ENCODE peak calls at places on chromosomes 1 and 21, in nine cellular contexts. P is left lung; H is mesendoderm; C is tibial nerve; J is sigmoid colon; K is ascending aorta; T is astrocyte of the spinal cord; G is bronchial epithelial cell; B is CD8-positive, alpha-beta T cell. R is an unnamed sample.

GRCh38 chr1:184890539-184890973 is 83.8 kb downstream of the NIBAN1 start:
- DNase-seq in P (no peak), H (no peak), C (no peak), J (no peak), K (no peak), T (peak), G (no peak), B (no peak), R (no peak)

GRCh38 chr1:12654004-12654567 is 10.2 kb downstream of the AADACL4 start:
- DNase-seq in P (no peak), H (no peak), C (no peak), J (no peak), K (no peak), T (no peak), G (peak), B (no peak), R (no peak)

GRCh38 chr1:67978988-67979516 is 71.4 kb downstream of the DIRAS3 start:
- DNase-seq in P (no peak), H (no peak), C (no peak), J (no peak), K (no peak), T (peak), G (peak), B (no peak), R (peak)

GRCh38 chr1:100597784-100598183 is 59.8 kb downstream of the GPR88 start:
- DNase-seq in P (no peak), H (no peak), C (no peak), J (no peak), K (no peak), T (no peak), G (no peak), B (no peak), R (no peak)

GRCh38 chr1:209746469-209747269 is 9.2 kb upstream of the TRAF3IP3 start:
- DNase-seq in P (no peak), H (no peak), C (no peak), J (no peak), K (no peak), T (no peak), G (peak), B (no peak), R (no peak)

GRCh38 chr21:31555741-31556191 is 103.7 kb upstream of the SOD1 start:
- DNase-seq in P (no peak), H (peak), C (no peak), J (no peak), K (no peak), T (no peak), G (no peak), B (no peak), R (no peak)

GRCh38 chr1:109252893-109253802 is 3.8 kb downstream of the CELSR2 start:
- DNase-seq in P (peak), H (no peak), C (no peak), J (peak), K (peak), T (no peak), G (no peak), B (no peak), R (no peak)

GRCh38 chr1:246428542-246429308 is 78.4 kb downstream of the SMYD3 start:
- DNase-seq in P (no peak), H (peak), C (no peak), J (no peak), K (no peak), T (peak), G (peak), B (no peak), R (peak)

GRCh38 chr1:93729502-93729901 is 47.9 kb upstream of the BCAR3 start:
- DNase-seq in P (no peak), H (no peak), C (no peak), J (no peak), K (no peak), T (no peak), G (no peak), B (no peak), R (no peak)

GRCh38 chr1:25174730-25175612 is 57.3 kb downstream of the SYF2 start:
- DNase-seq in P (no peak), H (no peak), C (no peak), J (no peak), K (no peak), T (no peak), G (no peak), B (peak), R (no peak)

GRCh38 chr21:44378646-44379581 is 25.5 kb downstream of the TRPM2 start:
- DNase-seq in P (peak), H (no peak), C (no peak), J (no peak), K (no peak), T (no peak), G (no peak), B (no peak), R (no peak)

GRCh38 chr1:208931936-208932335 is 651.6 kb upstream of the CAMK1G start:
- DNase-seq in P (no peak), H (no peak), C (no peak), J (no peak), K (no peak), T (no peak), G (no peak), B (no peak), R (no peak)

GRCh38 chr1:54886724-54887664 is at the start of gene DHCR24:
- DNase-seq in P (peak), H (peak), C (peak), J (peak), K (peak), T (peak), G (peak), B (peak), R (peak)

GRCh38 chr1:39670689-39671088 is 1.2 kb downstream of the NT5C1A start:
- DNase-seq in P (no peak), H (peak), C (no peak), J (no peak), K (no peak), T (no peak), G (no peak), B (no peak), R (no peak)
- H3K4me3 ChIP-seq in P (no peak), H (no peak), C (no peak), J (no peak), K (peak), T (no peak), G (no peak), B (no peak), R (no peak)

GRCh38 chr1:31934251-31934650 is 3.9 kb downstream of the PTP4A2 start:
- DNase-seq in P (no peak), H (no peak), C (no peak), J (no peak), K (no peak), T (no peak), G (no peak), B (no peak), R (no peak)

GRCh38 chr1:31930827-31931226 is 7.3 kb downstream of the PTP4A2 start:
- DNase-seq in P (no peak), H (no peak), C (no peak), J (no peak), K (no peak), T (no peak), G (no peak), B (no peak), R (no peak)

GRCh38 chr1:31932491-31933316 is 5.5 kb downstream of the PTP4A2 start:
- DNase-seq in P (no peak), H (peak), C (no peak), J (no peak), K (no peak), T (no peak), G (peak), B (no peak), R (no peak)

GRCh38 chr1:31934706-31935629 is 3.2 kb downstream of the PTP4A2 start:
- DNase-seq in P (no peak), H (no peak), C (no peak), J (no peak), K (no peak), T (peak), G (peak), B (no peak), R (no peak)

GRCh38 chr1:31931241-31932225 is 6.6 kb downstream of the PTP4A2 start:
- DNase-seq in P (no peak), H (peak), C (no peak), J (no peak), K (no peak), T (peak), G (peak), B (no peak), R (no peak)
- H3K4me3 ChIP-seq in P (no peak), H (no peak), C (no peak), J (no peak), K (peak), T (no peak), G (no peak), B (no peak), R (no peak)

GRCh38 chr1:23625459-23625858 is 66.1 kb upstream of the RPL11 start:
- DNase-seq in P (no peak), H (no peak), C (no peak), J (no peak), K (no peak), T (no peak), G (no peak), B (no peak), R (no peak)
- H3K4me3 ChIP-seq in P (no peak), H (no peak), C (no peak), J (no peak), K (no peak), T (no peak), G (no peak), B (no peak), R (no peak)

GRCh38 chr1:63954187-63954586 is 180.4 kb downstream of the ROR1 start:
- DNase-seq in P (no peak), H (no peak), C (no peak), J (no peak), K (no peak), T (no peak), G (no peak), B (no peak), R (no peak)
- H3K4me3 ChIP-seq in P (no peak), H (no peak), C (no peak), J (no peak), K (no peak), T (no peak), G (no peak), B (no peak), R (no peak)

DNA sequence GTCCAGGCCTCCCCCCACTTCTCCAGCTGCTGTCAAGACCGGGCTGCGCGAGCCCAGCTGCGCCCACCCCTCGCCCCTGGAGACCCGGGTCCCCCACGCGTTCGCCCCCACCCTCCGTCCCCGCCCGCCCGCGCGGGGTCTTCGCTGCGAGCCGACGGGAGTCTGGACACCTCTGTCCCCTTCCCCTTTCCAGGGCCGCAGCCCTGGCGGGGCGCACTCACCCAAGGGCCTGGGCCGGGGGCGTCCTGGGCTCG is 197 bp downstream of the RAP1GAP start:
- DNase-seq in P (no peak), H (no peak), C (no peak), J (no peak), K (no peak), T (no peak), G (no peak), B (no peak), R (no peak)
- H3K4me3 ChIP-seq in P (peak), H (peak), C (peak), J (peak), K (peak), T (no peak), G (peak), B (peak), R (no peak)

GRCh38 chr1:21703318-21703963 is 34.3 kb upstream of the RAP1GAP start:
- DNase-seq in P (no peak), H (peak), C (no peak), J (no peak), K (no peak), T (peak), G (peak), B (no peak), R (peak)
- H3K4me3 ChIP-seq in P (no peak), H (no peak), C (no peak), J (no peak), K (no peak), T (no peak), G (no peak), B (no peak), R (no peak)

R was measured in SJSA1.